ENCODE peak calls at places on chromosomes 13 and 19, in five cellular contexts. C is LoVo; X is stimulated activated CD4-positive, alpha-beta T cell treated with anti-CD3 and anti-CD28 coated beads, Interleukin-12 subunit alpha, Interleukin-12 subunit beta, amount 100 ng/mL, for 24 hours; J is NCI-H1694; Q is uterus. A is an unnamed sample.

GRCh38 chr19:30084390-30084819 is 142.4 kb downstream of the URI1 start:
- DNase-seq in J (no peak), Q (no peak), C (no peak), X (no peak), A (no peak)

GRCh38 chr13:36192166-36192565 is 22.2 kb downstream of the SOHLH2 start:
- DNase-seq in Q (no peak), J (no peak), C (no peak), X (no peak), A (no peak)

GRCh38 chr13:75803175-75803611 is 167.1 kb downstream of the LMO7 start:
- DNase-seq in C (no peak), J (no peak), Q (no peak), X (no peak), A (no peak)

GRCh38 chr19:55542292-55542855 is 3.0 kb downstream of the SBK3 start:
- DNase-seq in X (no peak), C (no peak), Q (no peak), J (no peak), A (no peak)

GRCh38 chr19:5193192-5193591 is 147.4 kb downstream of the PTPRS start:
- DNase-seq in J (no peak), Q (no peak), X (no peak), C (no peak), A (no peak)

GRCh38 chr19:28018499-28018898 is 1194.5 kb downstream of the UQCRFS1 start:
- DNase-seq in Q (no peak), C (no peak), J (no peak), X (no peak), A (no peak)

GRCh38 chr19:23901360-23901759 is 13.3 kb upstream of the ZNF726 start:
- DNase-seq in C (no peak), J (no peak), Q (no peak), X (no peak), A (no peak)

GRCh38 chr13:60351326-60351725 is 45.7 kb upstream of the TDRD3 start:
- DNase-seq in Q (no peak), C (peak; percentile 31), J (no peak), X (no peak), A (no peak)

GRCh38 chr13:39900106-39900750 is 244.8 kb downstream of the COG6 start:
- DNase-seq in J (no peak), X (no peak), Q (no peak), C (no peak), A (no peak)

GRCh38 chr19:50555033-50555432 is 13.2 kb downstream of the LRRC4B start:
- DNase-seq in Q (no peak), X (no peak), J (no peak), C (no peak), A (no peak)

GRCh38 chr13:113853518-113854237 is 10.2 kb downstream of the GAS6 start:
- DNase-seq in C (no peak), Q (peak; percentile 23), X (no peak), J (no peak), A (no peak)

GRCh38 chr19:8302734-8303133 is 5.4 kb downstream of the CD320 start:
- DNase-seq in Q (no peak), C (no peak), J (no peak), X (no peak), A (no peak)

GRCh38 chr19:21751379-21751778 is 16.0 kb downstream of the ZNF100 start:
- DNase-seq in C (no peak), Q (no peak), X (no peak), J (no peak), A (no peak)

GRCh38 chr13:27264181-27264580 is 6.4 kb upstream of the RASL11A start:
- DNase-seq in Q (no peak), C (no peak), X (no peak), J (peak; percentile 67), A (no peak)

GRCh38 chr19:35266904-35267817 is 1.6 kb upstream of the USF2 start:
- DNase-seq in C (no peak), J (no peak), X (peak; percentile 33), Q (peak; percentile 66), A (no peak)

GRCh38 chr19:45016388-45017314 is 15.4 kb downstream of the RELB start:
- DNase-seq in X (peak; percentile 54), C (peak; percentile 38), Q (peak; percentile 50), J (peak; percentile 80), A (peak; percentile 76)

GRCh38 chr19:15450528-15450890 is 753 bp upstream of the WIZ start:
- DNase-seq in C (no peak), X (no peak), J (no peak), Q (no peak), A (no peak)

GRCh38 chr19:6216996-6217751 is 62.6 kb downstream of the MLLT1 start:
- DNase-seq in C (no peak), J (no peak), X (no peak), Q (peak; percentile 73), A (no peak)

GRCh38 chr13:30453727-30454126 is 12.0 kb downstream of the HMGB1 start:
- DNase-seq in Q (no peak), X (no peak), C (no peak), J (no peak), A (no peak)

GRCh38 chr19:16566161-16566560 is 6.1 kb downstream of the SLC35E1 start:
- DNase-seq in X (peak; percentile 39), C (no peak), Q (no peak), J (no peak), A (peak; percentile 84)

GRCh38 chr13:109012115-109012514 is 382.7 kb downstream of the MYO16 start:
- DNase-seq in Q (no peak), X (no peak), J (no peak), C (no peak), A (no peak)

GRCh38 chr19:10120538-10121198 is 969 bp upstream of the EIF3G start:
- DNase-seq in J (no peak), C (no peak), Q (peak; percentile 28), X (no peak), A (no peak)

GRCh38 chr13:76852991-76853390 is 33.2 kb downstream of the KCTD12 start:
- DNase-seq in Q (peak; percentile 16), J (no peak), X (no peak), C (no peak), A (no peak)

GRCh38 chr19:37691881-37692504 is 27.6 kb downstream of the ZNF607 start:
- DNase-seq in J (no peak), Q (peak; percentile 80), X (peak; percentile 72), C (no peak), A (peak; percentile 64)

GRCh38 chr13:99981115-99982020 is at the start of gene ZIC2:
- DNase-seq in C (peak; percentile 85), J (peak; percentile 44), Q (no peak), X (no peak), A (no peak)

GRCh38 chr19:16897572-16898056 is 8.8 kb downstream of the F2RL3 start:
- DNase-seq in Q (no peak), X (no peak), C (no peak), J (no peak), A (no peak)

GRCh38 chr19:12034610-12035009 is 869 bp downstream of the ZNF433 start:
- DNase-seq in Q (no peak), X (no peak), J (no peak), C (no peak), A (no peak)

GRCh38 chr13:35630551-35631275 is 154.2 kb upstream of the MAB21L1 start:
- DNase-seq in X (no peak), Q (no peak), J (peak; percentile 1), C (peak; percentile 63), A (no peak)

GRCh38 chr19:56111601-56112312 is 9.3 kb downstream of the ZNF787 start:
- DNase-seq in J (no peak), C (no peak), Q (no peak), X (peak; percentile 32), A (no peak)

GRCh38 chr19:18800636-18801035 is 9.5 kb upstream of the COMP start:
- DNase-seq in Q (no peak), C (no peak), J (no peak), X (no peak), A (no peak)